ENCODE peak calls at places on chromosomes 16 and 17, in four cellular contexts. L is H1, E is K562, C is SK-N-SH. H is an unnamed sample.
A peak's percentile ranks its signal among the peaks of the same experiment; 100 is the strongest.

GRCh38 chr17:67042104-67042899 is 2.1 kb upstream of the CACNG1 start:
- DNase-seq in L (no peak), E (no peak), C (peak; percentile 41), H (no peak)

GRCh38 chr16:9159839-9160550 is 68.6 kb downstream of the HAPSTR1 start:
- DNase-seq in L (peak; percentile 90), E (peak; percentile 66), C (peak; percentile 80), H (peak; percentile 59)

GRCh38 chr17:34981538-34982241 is 1.4 kb downstream of the LIG3 start:
- DNase-seq in L (no peak), E (peak; percentile 34), C (peak; percentile 37), H (no peak)

GRCh38 chr16:17777461-17777863 is 306.7 kb upstream of the XYLT1 start:
- DNase-seq in L (no peak), E (no peak), C (no peak), H (no peak)

GRCh38 chr16:15701975-15702970 is 52.2 kb downstream of the NDE1 start:
- DNase-seq in L (no peak), E (no peak), C (no peak), H (no peak)

GRCh38 chr17:48611681-48612455 is 1.1 kb upstream of the HOXB7 start:
- DNase-seq in L (no peak), E (no peak), C (no peak), H (peak; percentile 60)

GRCh38 chr17:8588877-8589276 is 41.6 kb downstream of the MYH10 start:
- DNase-seq in L (no peak), E (no peak), C (no peak), H (no peak)

GRCh38 chr16:65975049-65975708 is 391.3 kb upstream of the CDH5 start:
- DNase-seq in L (peak; percentile 49), E (peak; percentile 33), C (no peak), H (no peak)

GRCh38 chr16:87369796-87370719 is 13.5 kb downstream of the FBXO31 start:
- DNase-seq in L (no peak), E (no peak), C (peak; percentile 42), H (no peak)

GRCh38 chr17:67245073-67245693 is at the start of gene HELZ:
- DNase-seq in L (peak; percentile 87), E (peak; percentile 87), C (peak; percentile 98), H (peak; percentile 92)

GRCh38 chr17:61415374-61416210 is 15.9 kb downstream of the TBX2 start:
- DNase-seq in L (peak; percentile 23), E (no peak), C (no peak), H (no peak)

GRCh38 chr16:53598513-53599266 is 95.7 kb upstream of the AKTIP start:
- DNase-seq in L (no peak), E (no peak), C (no peak), H (no peak)

GRCh38 chr16:68416057-68417046 is 32.0 kb downstream of the SMPD3 start:
- DNase-seq in L (no peak), E (no peak), C (no peak), H (peak; percentile 61)

GRCh38 chr16:83305092-83305491 is 502.7 kb upstream of the HSBP1 start:
- DNase-seq in L (no peak), E (no peak), C (no peak), H (no peak)

GRCh38 chr17:36856921-36857381 is 80.3 kb upstream of the LHX1 start:
- DNase-seq in L (no peak), E (no peak), C (peak; percentile 87), H (no peak)
- TF ChIP-seq JUND in L (no peak), E (no peak), C (no peak), H (no peak)

GRCh38 chr16:85248857-85249256 is 136.6 kb upstream of the CIBAR2 start:
- DNase-seq in L (no peak), E (no peak), C (no peak), H (no peak)
- TF ChIP-seq JUND in L (no peak), E (no peak), C (no peak), H (no peak)

DNA sequence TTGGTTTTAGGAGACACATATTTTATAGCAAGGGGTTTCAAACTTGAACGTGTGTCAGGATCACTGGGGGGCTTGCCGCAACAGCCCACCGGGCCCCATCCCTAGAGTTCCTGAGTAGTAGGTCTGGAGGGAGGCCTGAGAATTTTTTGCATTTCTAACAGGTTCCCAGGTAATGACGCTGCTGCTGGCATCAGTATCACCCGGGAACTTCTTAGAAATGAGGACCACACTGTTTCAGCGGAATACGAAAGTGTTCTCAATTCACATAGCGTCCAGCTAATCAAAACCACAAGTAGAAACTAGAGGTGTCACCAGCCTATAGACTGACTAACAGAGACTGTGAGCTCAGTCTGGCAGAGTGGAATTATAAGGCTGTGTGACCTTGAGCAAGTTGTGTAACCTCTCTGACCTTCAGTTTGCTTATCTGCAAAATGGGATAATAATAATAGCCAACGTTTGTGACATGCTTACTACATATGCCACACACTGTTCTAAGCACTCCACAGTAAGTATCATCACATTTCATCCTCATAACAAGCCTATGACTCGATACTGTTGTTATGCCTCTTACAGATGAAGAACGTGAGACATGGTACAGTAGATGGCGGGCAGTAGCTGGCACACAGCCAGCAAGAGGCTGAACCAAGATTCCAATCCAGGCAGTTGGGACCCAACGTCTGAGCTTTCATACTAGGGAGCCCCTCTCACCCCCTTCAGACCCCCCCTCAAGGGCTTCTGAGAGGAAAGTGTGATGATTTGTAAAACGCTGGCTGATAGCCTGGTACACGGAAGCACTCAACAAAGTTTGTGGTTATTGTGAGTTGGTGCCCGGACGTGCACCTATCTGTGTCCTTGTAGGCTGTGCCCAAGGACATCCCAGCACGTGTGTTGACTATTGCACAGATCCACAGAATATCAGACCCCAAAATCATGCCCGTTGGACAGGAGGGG is 4.6 kb upstream of the ICAM2 start:
- DNase-seq in L (no peak), E (no peak), C (no peak), H (no peak)
- TF ChIP-seq JUND in L (no peak), E (no peak), C (no peak), H (no peak)

GRCh38 chr17:1367351-1367745 is 32.7 kb downstream of the YWHAE start:
- DNase-seq in L (no peak), E (no peak), C (no peak), H (no peak)

GRCh38 chr17:1366234-1366633 is 33.8 kb downstream of the YWHAE start:
- DNase-seq in L (no peak), E (no peak), C (no peak), H (no peak)

GRCh38 chr17:1368588-1368987 is 31.4 kb downstream of the YWHAE start:
- DNase-seq in L (no peak), E (no peak), C (no peak), H (no peak)

GRCh38 chr17:1362964-1363363 is 37.1 kb downstream of the YWHAE start:
- DNase-seq in L (no peak), E (no peak), C (no peak), H (no peak)

DNA sequence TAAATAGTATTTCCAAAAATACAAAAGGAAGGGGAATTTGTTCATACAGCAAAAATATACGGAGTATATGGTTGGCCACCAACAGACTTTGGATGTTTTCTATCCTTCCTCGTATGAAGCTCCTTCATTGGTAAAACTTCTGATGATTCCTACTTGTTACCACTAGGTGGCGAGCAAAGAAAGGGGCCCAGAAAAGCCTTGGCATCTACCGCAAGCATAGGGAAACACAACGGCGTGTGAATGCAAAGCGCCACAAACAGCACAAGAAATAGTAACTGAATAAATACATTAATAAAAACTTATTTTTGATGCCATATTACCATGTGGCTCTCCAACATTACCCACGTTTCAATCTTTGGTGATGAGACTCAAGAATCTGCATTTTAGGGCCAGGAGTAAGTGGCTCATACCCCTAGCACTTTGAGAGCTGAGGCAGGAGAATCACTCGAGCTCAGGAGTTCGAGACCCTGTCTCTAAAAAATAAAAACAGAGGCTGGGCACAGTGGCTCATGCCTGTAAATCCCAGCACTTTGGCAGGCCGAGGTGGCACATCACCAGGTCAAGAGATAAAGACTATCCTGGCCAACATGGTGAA is 34.5 kb downstream of the YWHAE start:
- DNase-seq in L (no peak), E (peak; percentile 40), C (peak; percentile 75), H (peak; percentile 78)
- TF ChIP-seq JUND in L (no peak), E (peak; percentile 10), C (no peak), H (no peak)

GRCh38 chr17:57400648-57401047 is 144.3 kb downstream of the MSI2 start:
- DNase-seq in L (no peak), E (no peak), C (no peak), H (no peak)
- TF ChIP-seq JUND in L (no peak), E (no peak), C (no peak), H (no peak)

DNA sequence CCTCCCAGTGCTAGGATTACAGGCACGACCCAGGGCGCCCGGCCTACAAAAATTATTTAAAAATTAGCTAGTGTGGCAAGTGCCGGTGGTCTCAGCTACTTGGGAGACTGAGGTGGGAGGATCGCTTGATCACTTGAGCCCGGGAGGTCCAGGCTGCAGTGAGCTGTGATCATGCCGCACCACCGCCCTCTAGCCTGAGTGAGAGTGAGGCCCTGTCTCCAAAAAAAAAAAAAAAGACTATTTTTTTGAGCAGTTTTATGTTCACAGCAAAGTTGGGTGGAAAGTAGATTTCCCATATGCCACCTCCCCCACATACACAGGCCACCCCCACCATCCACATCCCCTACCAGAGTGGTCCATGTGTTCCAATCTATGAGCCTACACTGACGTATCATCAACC is 84.9 kb downstream of the MGAT5B start:
- DNase-seq in L (no peak), E (no peak), C (no peak), H (no peak)
- TF ChIP-seq JUND in L (no peak), E (no peak), C (no peak), H (no peak)

GRCh38 chr16:4383591-4384495 is 12.2 kb downstream of the VASN start:
- DNase-seq in L (no peak), E (peak; percentile 14), C (peak; percentile 52), H (no peak)
- TF ChIP-seq JUND in L (no peak), E (no peak), C (no peak), H (no peak)